ENCODE peak calls at places on chromosomes 11 and 22, in six cellular contexts. X, V, Q, M, D and E are unnamed samples.

GRCh38 chr11:34339149-34340064 is 18.4 kb downstream of the ABTB2 start:
- DNase-seq in X (no peak), V (no peak), Q (no peak), M (peak), D (no peak), E (no peak)

GRCh38 chr11:94171693-94172440 is 43.2 kb downstream of the PANX1 start:
- DNase-seq in X (peak), V (peak), Q (no peak), M (peak), D (peak), E (peak)

GRCh38 chr11:113906515-113906914 is 1.9 kb downstream of the HTR3B start:
- DNase-seq in X (peak), V (no peak), Q (no peak), M (no peak), D (no peak), E (no peak)

GRCh38 chr11:88266157-88266556 is 71.4 kb downstream of the CTSC start:
- DNase-seq in X (no peak), V (no peak), Q (no peak), M (no peak), D (no peak), E (no peak)

GRCh38 chr11:26953770-26954392 is 40.0 kb upstream of the FIBIN start:
- DNase-seq in X (no peak), V (no peak), Q (no peak), M (peak), D (peak), E (no peak)

GRCh38 chr11:72924568-72925190 is 110.5 kb downstream of the ATG16L2 start:
- DNase-seq in X (peak), V (no peak), Q (no peak), M (peak), D (peak), E (no peak)

GRCh38 chr11:92376680-92377079 is 152.1 kb downstream of the FAT3 start:
- DNase-seq in X (no peak), V (no peak), Q (no peak), M (no peak), D (no peak), E (no peak)

GRCh38 chr11:134485316-134485715 is 73.3 kb upstream of the B3GAT1 start:
- DNase-seq in X (no peak), V (peak), Q (peak), M (no peak), D (no peak), E (no peak)

GRCh38 chr11:96036863-96037262 is 113.0 kb upstream of the MTMR2 start:
- DNase-seq in X (no peak), V (no peak), Q (no peak), M (no peak), D (no peak), E (no peak)

GRCh38 chr11:73866586-73866996 is 10.1 kb downstream of the COA4 start:
- DNase-seq in X (peak), V (no peak), Q (no peak), M (peak), D (peak), E (no peak)

GRCh38 chr22:35510481-35510934 is 30.1 kb upstream of the RASD2 start:
- DNase-seq in X (no peak), V (no peak), Q (no peak), M (no peak), D (peak), E (no peak)

GRCh38 chr11:91163619-91164451 is 941.0 kb upstream of the CHORDC1 start:
- DNase-seq in X (peak), V (no peak), Q (no peak), M (peak), D (peak), E (no peak)

GRCh38 chr11:65434057-65434666 is 11.6 kb downstream of the NEAT1 start:
- DNase-seq in X (no peak), V (no peak), Q (no peak), M (peak), D (peak), E (no peak)

GRCh38 chr11:65431452-65432132 is 9.0 kb downstream of the NEAT1 start:
- DNase-seq in X (no peak), V (no peak), Q (no peak), M (peak), D (peak), E (no peak)

GRCh38 chr11:65433657-65434056 is 11.1 kb downstream of the NEAT1 start:
- DNase-seq in X (no peak), V (no peak), Q (no peak), M (peak), D (peak), E (no peak)

GRCh38 chr11:65432133-65432650 is 9.6 kb downstream of the NEAT1 start:
- DNase-seq in X (no peak), V (no peak), Q (no peak), M (peak), D (peak), E (no peak)

DNA sequence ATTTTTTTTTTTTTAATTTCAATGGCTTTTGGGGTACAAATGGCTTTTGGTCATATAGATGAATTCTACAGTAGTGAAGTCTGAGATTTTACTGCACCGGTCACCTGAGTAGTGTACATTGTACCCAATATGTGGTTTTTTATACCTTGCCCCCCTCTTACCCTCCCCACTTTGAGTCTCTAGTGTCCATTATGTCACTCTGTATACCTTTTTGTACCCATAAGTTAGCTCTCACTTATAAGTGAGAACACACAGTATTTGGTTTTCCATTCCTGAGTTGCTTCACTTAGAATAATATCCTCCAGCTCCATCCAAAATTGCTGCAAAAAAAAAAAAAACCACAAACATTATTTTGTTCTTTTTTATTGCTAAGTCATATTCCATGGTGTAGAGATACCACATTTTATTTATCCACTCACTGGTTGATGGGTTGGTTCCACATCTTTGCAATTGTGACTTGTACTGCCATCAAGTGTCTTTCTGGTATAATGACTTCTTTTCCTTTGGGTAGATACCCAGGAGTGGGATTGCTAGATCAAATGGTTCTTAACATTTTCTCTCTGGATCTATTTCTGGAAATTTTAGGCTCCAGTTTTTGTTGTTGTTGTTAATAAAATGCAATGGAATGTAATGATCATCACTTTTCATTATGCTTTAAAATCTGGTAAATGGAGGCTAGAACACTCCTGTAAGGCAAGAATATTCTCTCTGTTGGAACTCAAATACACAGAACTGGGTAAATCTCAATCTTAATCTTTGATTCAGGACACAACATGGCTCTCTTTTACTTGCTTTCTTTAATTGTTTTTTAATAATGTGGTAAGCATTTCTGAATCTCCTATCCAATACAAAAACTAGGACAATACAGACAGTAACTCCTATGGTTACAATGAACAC is 10.3 kb downstream of the NEAT1 start:
- DNase-seq in X (no peak), V (no peak), Q (no peak), M (peak), D (peak), E (no peak)
- TF ChIP-seq CTCF in X (no peak), V (peak), Q (peak), M (no peak), D (no peak), E (no peak)

GRCh38 chr11:2885017-2885675 is 429 bp downstream of the CDKN1C start:
- DNase-seq in X (peak), V (no peak), Q (peak), M (peak), D (peak), E (peak)
- TF ChIP-seq CTCF in X (no peak), V (peak), Q (peak), M (no peak), D (no peak), E (no peak)

GRCh38 chr22:19419086-19419463 is 12.5 kb downstream of the HIRA start:
- DNase-seq in X (no peak), V (no peak), Q (no peak), M (no peak), D (no peak), E (no peak)

GRCh38 chr22:19422440-19423301 is 8.9 kb downstream of the HIRA start:
- DNase-seq in X (no peak), V (no peak), Q (no peak), M (no peak), D (peak), E (no peak)

GRCh38 chr22:19423906-19424500 is 7.5 kb downstream of the HIRA start:
- DNase-seq in X (no peak), V (no peak), Q (no peak), M (no peak), D (no peak), E (no peak)

GRCh38 chr22:19420321-19420720 is 11.2 kb downstream of the HIRA start:
- DNase-seq in X (no peak), V (no peak), Q (no peak), M (no peak), D (no peak), E (no peak)

DNA sequence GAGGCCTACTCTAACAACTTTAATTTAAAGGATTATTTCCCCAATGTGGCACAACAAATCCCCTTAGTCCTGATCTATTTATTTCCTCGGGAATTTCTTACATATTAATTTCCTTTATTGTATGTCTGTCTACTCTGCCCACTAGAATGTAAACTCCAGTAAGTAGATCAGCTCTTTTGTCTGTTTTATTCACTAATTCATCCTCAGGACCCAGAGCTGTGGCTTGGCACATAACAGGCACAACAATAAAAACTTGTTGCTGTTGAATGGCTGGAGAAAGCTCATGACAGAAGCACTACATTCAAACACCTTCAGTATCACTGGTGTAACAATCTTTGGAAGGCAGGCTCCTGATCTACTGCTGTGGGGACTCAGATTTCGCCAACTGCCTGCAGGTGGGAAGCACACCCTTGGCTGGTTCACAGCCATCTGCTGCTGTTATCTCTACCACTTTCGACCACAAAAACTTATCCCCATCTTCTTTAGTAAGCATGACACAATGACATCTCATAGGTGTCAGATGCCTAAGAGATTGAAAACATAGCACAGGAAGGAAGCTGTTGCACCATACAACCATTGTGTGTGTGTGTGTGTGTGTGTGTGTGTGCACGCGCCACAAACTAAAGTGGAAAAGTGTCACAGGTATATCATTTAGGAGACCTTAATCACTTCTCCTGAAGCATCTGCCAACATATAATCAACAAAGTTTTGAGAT is 11.9 kb downstream of the HIRA start:
- DNase-seq in X (no peak), V (no peak), Q (no peak), M (peak), D (peak), E (no peak)
- TF ChIP-seq CTCF in X (no peak), V (no peak), Q (no peak), M (no peak), D (no peak), E (no peak)

DNA sequence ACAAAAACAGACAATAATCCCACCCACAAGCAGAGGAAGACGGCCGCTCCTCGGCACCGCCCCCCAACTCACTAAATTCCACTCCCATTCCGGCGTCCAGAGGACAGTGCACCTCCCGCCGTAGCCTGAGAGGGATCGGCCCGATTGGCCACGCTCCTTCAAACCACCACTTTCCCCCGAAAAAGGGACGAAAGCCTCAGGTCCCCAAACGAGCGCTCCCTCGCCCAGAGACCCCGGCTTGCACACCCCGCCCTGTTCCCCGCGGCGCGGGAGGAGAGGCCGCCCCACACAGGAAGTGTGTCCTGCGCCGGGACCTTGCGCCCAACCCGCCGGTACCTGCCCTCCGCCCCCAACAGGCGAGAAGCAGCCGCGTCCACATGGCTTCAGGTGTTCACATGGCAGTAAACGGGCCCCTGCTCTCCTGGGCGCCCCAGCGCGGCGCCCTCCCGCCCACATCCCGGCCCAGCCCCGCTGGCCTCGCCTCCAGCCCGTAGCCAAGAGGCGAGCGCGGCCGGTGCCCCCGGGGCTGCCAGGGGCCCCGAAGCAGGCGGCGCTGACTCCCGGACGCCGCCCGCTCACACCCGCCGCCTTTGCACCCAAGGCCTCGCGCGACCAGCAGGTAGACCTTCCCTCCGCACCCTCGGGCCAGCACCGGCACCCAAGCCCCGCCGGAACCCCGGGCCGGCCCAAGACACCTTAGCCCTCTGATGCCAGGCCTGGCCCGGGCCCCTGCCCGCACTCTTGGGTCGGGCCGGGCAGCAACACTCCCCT is 861 bp downstream of the TCF20 start:
- DNase-seq in X (peak), V (peak), Q (peak), M (peak), D (peak), E (peak)
- TF ChIP-seq CTCF in X (no peak), V (peak), Q (no peak), M (no peak), D (no peak), E (no peak)

GRCh38 chr22:23156286-23156685 is 11.0 kb downstream of the RAB36 start:
- DNase-seq in X (no peak), V (peak), Q (no peak), M (no peak), D (no peak), E (no peak)
- TF ChIP-seq CTCF in X (no peak), V (peak), Q (no peak), M (no peak), D (peak), E (no peak)

GRCh38 chr11:130947889-130948288 is 31.6 kb upstream of the SNX19 start:
- DNase-seq in X (no peak), V (no peak), Q (no peak), M (peak), D (peak), E (no peak)
- TF ChIP-seq CTCF in X (no peak), V (no peak), Q (no peak), M (no peak), D (no peak), E (no peak)

GRCh38 chr22:37560682-37561208 is 465 bp downstream of the CDC42EP1 start:
- DNase-seq in X (peak), V (peak), Q (peak), M (peak), D (peak), E (peak)

GRCh38 chr22:37559521-37559900 is 769 bp upstream of the CDC42EP1 start:
- DNase-seq in X (no peak), V (peak), Q (no peak), M (no peak), D (no peak), E (no peak)

GRCh38 chr22:37562049-37562784 is 1.9 kb downstream of the CDC42EP1 start:
- DNase-seq in X (peak), V (no peak), Q (no peak), M (no peak), D (no peak), E (no peak)

GRCh38 chr22:37559901-37560681 is at the start of gene CDC42EP1:
- DNase-seq in X (peak), V (peak), Q (peak), M (peak), D (peak), E (peak)

DNA sequence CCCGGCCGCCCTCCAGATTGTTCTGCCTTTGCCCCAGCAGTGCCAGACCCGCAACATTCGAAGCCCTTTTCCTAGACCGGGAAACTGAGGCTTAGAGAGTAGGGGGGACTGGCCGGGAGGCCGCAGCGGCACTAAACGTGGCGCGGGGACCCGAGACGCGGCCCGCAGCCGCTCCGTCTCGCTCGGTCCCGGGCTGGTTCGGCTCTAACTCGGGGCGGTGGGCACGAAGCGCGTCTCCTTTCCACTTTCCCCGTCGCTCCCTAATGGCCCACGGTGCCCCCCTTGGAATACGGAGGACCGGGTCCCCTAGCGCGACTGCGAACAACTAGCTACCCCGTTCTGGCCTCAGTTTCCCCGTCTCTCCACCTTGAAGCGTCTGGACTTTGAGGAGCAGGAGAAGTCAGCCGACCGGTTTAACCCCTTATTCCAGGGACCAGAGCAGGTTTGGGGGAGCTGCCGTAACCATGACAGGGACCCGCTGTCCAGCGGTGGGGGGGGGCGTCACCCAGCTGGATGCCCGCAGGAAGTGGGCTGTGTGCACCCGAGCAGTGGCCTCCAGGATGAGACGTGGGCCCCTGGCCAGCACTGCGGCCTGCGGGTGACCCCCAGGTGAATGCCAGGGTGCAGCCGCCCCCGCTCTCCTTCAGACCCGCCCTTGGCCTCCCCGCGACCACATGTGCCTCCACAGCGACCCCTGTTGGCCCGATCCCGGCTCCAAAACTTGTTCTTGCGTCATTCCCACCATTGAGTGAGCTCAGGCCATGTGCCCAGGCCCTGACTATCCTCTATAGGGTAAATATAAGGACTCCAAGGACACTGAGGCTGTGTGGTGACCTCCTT is 1.1 kb downstream of the CDC42EP1 start:
- DNase-seq in X (peak), V (peak), Q (peak), M (peak), D (peak), E (peak)
- TF ChIP-seq CTCF in X (peak), V (peak), Q (peak), M (peak), D (peak), E (peak)

GRCh38 chr11:131217313-131218297 is 152.8 kb upstream of the NTM start:
- DNase-seq in X (no peak), V (no peak), Q (no peak), M (peak), D (no peak), E (no peak)
- TF ChIP-seq CTCF in X (no peak), V (no peak), Q (peak), M (peak), D (no peak), E (peak)

DNA sequence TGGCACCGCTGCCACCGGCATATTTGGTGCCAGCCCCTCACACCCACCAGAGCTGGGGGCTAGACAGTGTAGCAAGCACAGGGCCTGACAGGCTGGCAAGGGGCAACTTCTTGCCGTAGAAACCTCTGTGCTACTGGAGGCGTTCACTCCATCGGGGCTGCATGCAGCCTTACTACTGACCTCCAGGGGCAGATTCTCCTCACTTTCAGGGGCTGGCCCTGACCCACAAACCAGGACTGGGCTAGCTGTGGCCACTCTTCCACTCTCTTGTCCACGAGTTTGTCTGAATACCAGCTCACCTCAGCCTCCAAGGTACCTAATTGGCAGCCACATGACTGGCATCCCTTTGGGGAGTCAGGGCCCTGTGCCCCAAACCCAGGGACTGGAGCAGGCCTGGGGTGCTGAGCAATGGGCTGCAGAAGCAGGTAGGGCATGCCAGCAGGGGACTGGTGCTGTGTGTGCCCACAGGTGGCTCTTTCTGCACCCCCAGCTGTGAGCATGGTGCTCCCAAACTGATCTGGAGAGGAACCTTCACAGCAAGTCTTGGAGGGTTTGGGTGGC is 2.1 kb upstream of the LMO1 start:
- DNase-seq in X (no peak), V (peak), Q (peak), M (no peak), D (no peak), E (no peak)
- TF ChIP-seq CTCF in X (no peak), V (peak), Q (no peak), M (peak), D (peak), E (peak)